ENCODE peak calls at places on chromosomes 13 and 19, in six cellular contexts. A is GM12878, F is BJ, L is GM12865, I is ascending aorta, N is mesendoderm. J is an unnamed sample.

GRCh38 chr19:383922-384800 is 24.8 kb downstream of the C2CD4C start:
- DNase-seq in A (peak), I (no peak), L (no peak), F (no peak), N (peak), J (no peak)

GRCh38 chr13:71663431-71663830 is 203.6 kb downstream of the DACH1 start:
- DNase-seq in F (no peak), I (no peak), L (no peak), A (no peak), N (no peak), J (no peak)

GRCh38 chr13:50543767-50544166 is 299.7 kb downstream of the DLEU7 start:
- DNase-seq in N (no peak), A (no peak), I (no peak), F (no peak), L (no peak), J (no peak)

GRCh38 chr13:105965910-105966309 is 569.6 kb downstream of the EFNB2 start:
- DNase-seq in N (no peak), F (no peak), A (no peak), I (no peak), L (no peak), J (no peak)

GRCh38 chr19:17348700-17349099 is 11.3 kb downstream of the GTPBP3 start:
- DNase-seq in N (peak), F (no peak), I (peak), L (no peak), A (no peak), J (no peak)

GRCh38 chr19:58468216-58468839 is 1.4 kb downstream of the ZNF324 start:
- DNase-seq in N (peak), A (no peak), L (no peak), I (no peak), F (no peak), J (no peak)

GRCh38 chr13:42380420-42381164 is 108.6 kb downstream of the AKAP11 start:
- DNase-seq in I (no peak), N (no peak), L (peak), A (peak), F (no peak), J (no peak)

GRCh38 chr13:41004875-41005693 is 14.0 kb downstream of the ELF1 start:
- DNase-seq in A (peak), F (no peak), I (no peak), N (no peak), L (peak), J (no peak)

GRCh38 chr13:109154546-109154945 is 525.1 kb downstream of the MYO16 start:
- DNase-seq in L (no peak), F (no peak), I (no peak), N (peak), A (no peak), J (no peak)

GRCh38 chr19:13718733-13719132 is 45.6 kb upstream of the MRI1 start:
- DNase-seq in A (no peak), F (no peak), N (peak), I (no peak), L (peak), J (peak)

GRCh38 chr19:50000038-50000890 is 24.9 kb downstream of the VRK3 start:
- DNase-seq in F (no peak), N (no peak), I (no peak), L (no peak), A (no peak), J (no peak)

GRCh38 chr13:74259641-74260040 is 125.4 kb upstream of the KLF12 start:
- DNase-seq in N (no peak), I (no peak), F (no peak), L (no peak), A (no peak), J (no peak)

GRCh38 chr19:45768644-45769053 is 403 bp downstream of the SIX5 start:
- DNase-seq in I (no peak), A (no peak), N (peak), L (peak), F (no peak), J (no peak)

GRCh38 chr13:39779337-39780270 is 124.1 kb downstream of the COG6 start:
- DNase-seq in N (no peak), A (no peak), L (peak), F (no peak), I (no peak), J (no peak)

GRCh38 chr19:40803857-40804782 is 5.1 kb downstream of the EGLN2 start:
- DNase-seq in A (peak), I (no peak), N (peak), L (peak), F (no peak), J (no peak)

GRCh38 chr13:109700176-109700575 is 86.2 kb downstream of the IRS2 start:
- DNase-seq in F (no peak), N (peak), A (no peak), L (no peak), I (peak), J (no peak)

GRCh38 chr19:49020342-49020741 is 3.5 kb upstream of the LHB start:
- DNase-seq in L (no peak), A (no peak), N (peak), I (no peak), F (no peak), J (no peak)

GRCh38 chr19:13834308-13834790 is 39.1 kb downstream of the ZSWIM4 start:
- DNase-seq in L (no peak), F (no peak), A (no peak), N (peak), I (no peak), J (no peak)

GRCh38 chr19:49672131-49672919 is 4.7 kb upstream of the PRMT1 start:
- DNase-seq in N (peak), A (no peak), F (no peak), L (peak), I (no peak), J (no peak)

GRCh38 chr19:28823338-28823961 is 389.5 kb downstream of the UQCRFS1 start:
- DNase-seq in L (no peak), I (no peak), F (no peak), N (peak), A (no peak), J (no peak)

GRCh38 chr13:99313473-99313872 is 6.3 kb upstream of the GPR183 start:
- DNase-seq in I (no peak), F (no peak), L (no peak), N (peak), A (no peak), J (no peak)

GRCh38 chr19:41308450-41309224 is 1.3 kb upstream of the CCDC97 start:
- DNase-seq in I (peak), L (peak), A (peak), N (peak), F (no peak), J (peak)

GRCh38 chr13:37748913-37749312 is 120.7 kb downstream of the TRPC4 start:
- DNase-seq in I (no peak), F (no peak), L (no peak), A (no peak), N (no peak), J (no peak)

GRCh38 chr13:93700115-93700514 is 473.5 kb downstream of the GPC6 start:
- DNase-seq in L (no peak), N (no peak), I (no peak), F (no peak), A (no peak), J (no peak)

GRCh38 chr13:24087611-24088235 is 72.8 kb upstream of the SPATA13 start:
- DNase-seq in I (no peak), A (no peak), N (no peak), L (no peak), F (no peak), J (no peak)

GRCh38 chr13:107203146-107203847 is 635.4 kb upstream of the ARGLU1 start:
- DNase-seq in I (no peak), L (peak), A (no peak), N (peak), F (no peak), J (no peak)

GRCh38 chr13:94195715-94196114 is 283.8 kb downstream of the DCT start:
- DNase-seq in I (no peak), F (peak), N (no peak), L (no peak), A (no peak), J (no peak)

GRCh38 chr13:34174671-34175145 is 356.8 kb downstream of the RFC3 start:
- DNase-seq in N (no peak), L (no peak), I (no peak), A (no peak), F (peak), J (no peak)

GRCh38 chr19:39238209-39238608 is 6.6 kb downstream of the IFNL3 start:
- DNase-seq in F (no peak), N (no peak), I (no peak), L (no peak), A (no peak), J (no peak)

GRCh38 chr19:623974-624373 is 9.4 kb downstream of the POLRMT start:
- DNase-seq in N (no peak), L (no peak), F (peak), A (no peak), I (no peak), J (no peak)

GRCh38 chr19:44050740-44051653 is 839 bp upstream of the ZNF223 start:
- DNase-seq in N (no peak), A (no peak), F (no peak), I (no peak), L (no peak), J (no peak)

GRCh38 chr19:42322305-42322704 is 3.1 kb upstream of the MEGF8 start:
- DNase-seq in I (no peak), L (no peak), A (no peak), N (no peak), F (no peak), J (no peak)

GRCh38 chr19:42323473-42323851 is 2.0 kb upstream of the MEGF8 start:
- DNase-seq in A (no peak), F (no peak), L (no peak), I (no peak), N (peak), J (no peak)

GRCh38 chr19:42325308-42325895 is at the start of gene MEGF8:
- DNase-seq in F (peak), A (peak), I (peak), L (peak), N (peak), J (peak)

GRCh38 chr19:42324655-42325307 is 654 bp upstream of the MEGF8 start:
- DNase-seq in N (no peak), A (no peak), F (no peak), L (no peak), I (no peak), J (no peak)

GRCh38 chr19:42323852-42324654 is 1.4 kb upstream of the MEGF8 start:
- DNase-seq in N (peak), A (no peak), I (no peak), F (no peak), L (peak), J (no peak)
- H3K4me3 ChIP-seq in N (no peak), A (peak), I (peak), F (no peak), L (peak), J (no peak)

GRCh38 chr19:51015691-51016267 is 3.7 kb downstream of the KLK10 start:
- DNase-seq in I (no peak), F (no peak), L (no peak), A (no peak), N (no peak), J (no peak)

GRCh38 chr19:51019544-51019925 is at the start of gene KLK10:
- DNase-seq in F (no peak), A (no peak), I (no peak), L (no peak), N (no peak), J (no peak)

GRCh38 chr19:51016798-51017683 is 2.5 kb downstream of the KLK10 start:
- DNase-seq in F (no peak), N (peak), L (peak), I (no peak), A (no peak), J (no peak)

GRCh38 chr19:51020988-51021651 is 1.6 kb upstream of the KLK10 start:
- DNase-seq in L (peak), A (no peak), F (no peak), N (peak), I (no peak), J (peak)

GRCh38 chr19:51018745-51019543 is 565 bp downstream of the KLK10 start:
- DNase-seq in N (peak), F (no peak), A (no peak), L (no peak), I (no peak), J (no peak)
- H3K4me3 ChIP-seq in N (no peak), F (peak), A (no peak), L (no peak), I (peak), J (no peak)

DNA sequence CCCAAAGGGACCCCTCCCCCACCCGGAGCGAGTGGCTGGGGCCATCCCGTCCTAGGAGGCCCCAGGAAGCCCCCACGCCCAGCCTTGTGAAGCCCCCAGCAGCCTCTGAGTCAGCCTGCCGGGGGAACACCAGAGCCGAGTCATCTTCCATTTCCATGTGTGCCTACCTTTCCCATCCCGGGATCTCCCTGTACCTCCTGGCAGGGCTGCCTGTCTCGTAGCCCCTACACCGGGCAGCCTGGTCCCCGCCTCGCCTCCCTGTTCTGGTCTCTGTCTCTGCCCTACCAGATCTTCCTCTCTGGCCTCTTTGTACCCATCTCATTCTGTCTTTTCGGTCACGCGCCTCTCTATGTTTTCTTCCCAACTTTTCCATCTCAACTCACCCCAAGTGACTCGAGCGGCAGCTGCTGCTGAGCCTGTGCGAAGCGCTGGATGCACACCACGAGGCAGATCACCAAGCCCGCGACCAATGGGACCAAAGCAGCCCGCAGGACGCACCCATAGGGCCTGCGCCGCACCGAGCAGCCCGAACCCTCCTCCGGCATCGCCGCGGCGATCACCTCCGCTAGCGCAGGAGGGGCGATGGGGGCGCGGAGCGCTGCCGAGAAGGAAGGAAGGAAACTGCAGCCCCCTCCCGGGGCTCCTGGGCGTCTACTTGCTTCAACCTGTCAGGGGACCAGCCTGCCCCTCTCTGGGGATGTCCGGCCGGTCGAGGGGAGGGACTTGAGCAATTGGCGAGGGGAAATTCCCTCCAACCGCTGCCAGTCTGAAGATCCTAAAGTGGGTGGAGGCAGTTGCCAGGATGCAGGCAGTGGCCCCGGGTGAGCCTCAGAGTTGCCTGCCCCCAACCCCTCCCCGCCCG is at the start of gene CD70:
- DNase-seq in N (peak), L (peak), A (peak), I (no peak), F (no peak), J (no peak)
- H3K4me3 ChIP-seq in N (peak), L (peak), A (peak), I (peak), F (no peak), J (no peak)

GRCh38 chr13:70107498-70108271 is at the start of gene ATXN8OS:
- DNase-seq in F (no peak), N (peak), A (no peak), L (no peak), I (no peak), J (no peak)
- H3K4me3 ChIP-seq in F (no peak), N (no peak), A (no peak), L (no peak), I (no peak), J (no peak)

DNA sequence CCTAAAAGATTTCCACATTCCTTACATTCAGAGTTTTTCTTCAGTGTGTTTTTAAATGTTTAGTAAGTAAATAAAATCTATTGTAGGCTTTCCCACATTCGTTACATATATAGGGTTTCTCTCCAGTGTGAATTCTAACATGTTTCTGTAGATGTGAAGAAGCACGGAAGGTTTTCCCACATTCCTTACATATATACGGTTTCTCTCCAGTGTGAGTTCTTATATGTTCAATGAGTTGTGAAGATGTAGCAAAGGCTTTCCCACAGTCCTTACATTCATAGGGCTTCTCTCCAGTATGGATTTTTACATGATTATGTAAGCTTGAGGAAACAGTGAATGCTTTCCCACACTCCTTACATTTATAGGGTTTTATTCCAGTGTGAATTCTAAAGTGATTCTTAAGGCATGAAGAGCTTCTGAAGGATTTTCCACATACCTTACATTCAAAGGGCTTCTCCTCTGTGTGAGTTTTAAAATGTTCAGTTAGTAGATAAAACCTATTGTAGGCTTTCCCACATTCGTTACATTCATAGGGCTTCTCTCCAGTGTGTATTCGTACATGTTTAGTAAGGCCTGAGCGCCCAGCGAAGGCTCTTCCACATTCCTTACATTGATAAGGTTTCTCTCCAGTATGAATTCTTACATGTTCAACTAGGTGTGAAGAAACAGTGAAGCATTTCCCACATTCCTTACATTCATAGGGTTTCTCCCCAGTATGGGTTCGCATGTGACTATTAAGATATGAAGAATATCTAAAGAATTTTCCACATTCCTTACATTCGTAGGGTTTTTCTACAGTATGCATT is 18.2 kb downstream of the ZNF121 start:
- DNase-seq in L (peak), N (peak), A (no peak), I (no peak), F (no peak), J (no peak)
- H3K4me3 ChIP-seq in L (no peak), N (peak), A (no peak), I (no peak), F (no peak), J (no peak)

DNA sequence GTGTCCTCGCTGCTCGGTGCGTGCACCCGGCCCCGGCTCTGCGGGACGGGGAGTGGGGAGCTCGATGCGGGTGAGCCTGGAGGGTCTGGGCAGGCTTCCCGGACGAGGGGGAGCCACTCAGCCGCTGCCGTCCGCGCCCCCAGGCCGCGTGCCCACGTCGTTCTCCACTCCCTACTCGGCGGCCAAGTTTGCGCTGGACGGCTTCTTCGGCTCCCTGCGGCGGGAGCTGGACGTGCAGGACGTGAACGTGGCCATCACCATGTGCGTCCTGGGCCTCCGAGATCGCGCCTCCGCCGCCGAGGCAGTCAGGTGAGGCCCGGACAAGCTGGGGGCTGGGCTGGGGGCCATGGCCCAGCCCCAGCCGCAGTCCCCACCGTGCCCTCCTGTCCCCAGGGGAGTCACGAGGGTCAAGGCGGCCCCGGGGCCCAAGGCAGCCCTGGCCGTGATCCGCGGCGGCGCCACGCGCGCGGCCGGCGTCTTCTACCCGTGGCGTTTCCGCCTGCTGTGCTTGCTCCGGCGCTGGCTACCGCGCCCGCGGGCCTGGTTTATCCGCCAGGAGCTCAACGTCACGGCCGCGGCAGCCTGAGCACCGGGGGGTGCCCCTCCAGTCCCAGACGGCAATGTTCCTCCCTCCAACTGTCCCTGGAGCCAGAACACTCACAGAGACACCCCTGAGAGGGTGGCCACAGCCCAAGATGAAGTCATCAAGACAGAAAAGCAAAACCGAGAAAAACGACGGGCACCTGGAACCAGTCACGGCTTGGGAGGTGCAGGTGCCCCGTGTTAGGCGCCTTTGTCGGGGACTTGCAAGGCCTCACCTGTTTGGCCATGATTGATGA is 2.5 kb upstream of the RPL36 start:
- DNase-seq in A (no peak), N (no peak), L (no peak), I (no peak), F (no peak), J (no peak)
- H3K4me3 ChIP-seq in A (no peak), N (no peak), L (no peak), I (peak), F (peak), J (peak)

GRCh38 chr13:30796132-30796832 is 60.9 kb downstream of the ALOX5AP start:
- DNase-seq in N (no peak), L (peak), A (peak), I (no peak), F (no peak), J (no peak)
- H3K4me3 ChIP-seq in N (no peak), L (no peak), A (no peak), I (peak), F (no peak), J (peak)

GRCh38 chr13:43805071-43805468 is 18.3 kb upstream of the ENOX1 start:
- DNase-seq in A (no peak), I (no peak), N (peak), L (peak), F (no peak), J (peak)
- H3K4me3 ChIP-seq in A (no peak), I (no peak), N (no peak), L (no peak), F (no peak), J (no peak)

J was measured in LNCaP clone FGC.